ENCODE peak calls at places on chromosomes 1 and 21, in nine cellular contexts. H is stomach; V is gastrocnemius medialis; N is IMR-90; M is A549; I is CD8-positive, alpha-beta T cell; G is tibial artery; S is thoracic aorta; L is PC-9. K is an unnamed sample.

GRCh38 chr1:174742805-174743653 is 256.7 kb upstream of the CACYBP start:
- DNase-seq in V (no peak), I (no peak), M (no peak), L (no peak), S (no peak), G (no peak), H (no peak), N (peak), K (no peak)

GRCh38 chr1:234725177-234726132 is 115.5 kb upstream of the IRF2BP2 start:
- DNase-seq in M (no peak), N (no peak), I (peak), H (peak), G (no peak), S (no peak), L (peak), V (peak), K (peak)

GRCh38 chr1:78061825-78062523 is 16.2 kb downstream of the GIPC2 start:
- DNase-seq in H (no peak), S (no peak), V (no peak), G (no peak), N (peak), M (no peak), L (peak), I (no peak), K (no peak)

GRCh38 chr1:205028954-205029353 is 14.1 kb upstream of the CNTN2 start:
- DNase-seq in H (no peak), N (no peak), L (no peak), S (no peak), I (no peak), V (no peak), M (no peak), G (no peak), K (no peak)

GRCh38 chr1:212979340-212980122 is 29.2 kb downstream of the VASH2 start:
- DNase-seq in G (no peak), I (no peak), L (no peak), N (no peak), S (no peak), H (no peak), V (peak), M (no peak), K (no peak)

GRCh38 chr1:207876129-207876528 is 34.8 kb downstream of the CD34 start:
- DNase-seq in M (no peak), H (no peak), V (no peak), G (no peak), N (no peak), S (no peak), L (no peak), I (no peak), K (no peak)

GRCh38 chr21:34133802-34134201 is 60.4 kb downstream of the MRPS6 start:
- DNase-seq in G (no peak), S (no peak), H (no peak), L (no peak), I (no peak), M (no peak), V (no peak), N (no peak), K (no peak)

GRCh38 chr1:160884579-160884978 is 401 bp downstream of the ITLN1 start:
- DNase-seq in V (no peak), H (no peak), S (no peak), L (no peak), N (no peak), I (no peak), G (no peak), M (no peak), K (no peak)

GRCh38 chr1:161388639-161389038 is 21.0 kb upstream of the CFAP126 start:
- DNase-seq in H (no peak), S (no peak), L (no peak), G (no peak), I (no peak), V (no peak), M (no peak), N (no peak), K (no peak)

GRCh38 chr1:8681317-8681650 is 136.2 kb downstream of the RERE start:
- DNase-seq in L (no peak), H (no peak), M (no peak), I (no peak), V (no peak), S (no peak), G (no peak), N (no peak), K (no peak)

GRCh38 chr21:25721987-25722386 is 12.7 kb downstream of the ATP5PF start:
- DNase-seq in N (no peak), M (no peak), H (no peak), G (no peak), S (no peak), L (no peak), V (no peak), I (no peak), K (no peak)

GRCh38 chr1:106879538-106879937 is 176.9 kb upstream of the PRMT6 start:
- DNase-seq in S (no peak), L (no peak), V (no peak), H (peak), I (no peak), G (no peak), N (no peak), M (no peak), K (peak)

GRCh38 chr1:92446990-92447681 is 39.6 kb downstream of the GFI1 start:
- DNase-seq in G (no peak), I (no peak), V (no peak), N (peak), M (no peak), S (no peak), H (no peak), L (peak), K (no peak)

GRCh38 chr21:14482165-14482564 is 64.0 kb downstream of the SAMSN1 start:
- DNase-seq in M (no peak), S (no peak), G (no peak), V (no peak), I (no peak), L (no peak), H (no peak), N (no peak), K (no peak)

GRCh38 chr21:38913120-38913975 is 107.6 kb downstream of the ETS2 start:
- DNase-seq in H (peak), S (peak), M (peak), V (peak), L (peak), I (no peak), N (peak), G (peak), K (peak)

GRCh38 chr1:240254778-240255291 is 163.2 kb downstream of the FMN2 start:
- DNase-seq in N (no peak), L (no peak), H (no peak), I (peak), M (no peak), G (no peak), V (no peak), S (no peak), K (no peak)

GRCh38 chr1:200253774-200254495 is 155.9 kb downstream of the ZNF281 start:
- DNase-seq in G (no peak), V (no peak), I (no peak), H (no peak), N (peak), L (no peak), M (no peak), S (no peak), K (no peak)

GRCh38 chr1:60281360-60281932 is 207.9 kb upstream of the C1orf87 start:
- DNase-seq in M (peak), H (peak), G (peak), S (peak), V (peak), L (peak), N (peak), I (no peak), K (peak)

GRCh38 chr1:15236226-15237145 is 10.5 kb upstream of the FHAD1 start:
- DNase-seq in V (no peak), L (no peak), S (no peak), M (no peak), N (no peak), I (no peak), G (no peak), H (no peak), K (no peak)

GRCh38 chr1:207316622-207317510 is 4.6 kb upstream of the CD55 start:
- DNase-seq in G (no peak), M (no peak), I (no peak), S (no peak), H (peak), V (no peak), N (peak), L (peak), K (no peak)

GRCh38 chr1:230807029-230807428 is 59.8 kb downstream of the CAPN9 start:
- DNase-seq in G (peak), N (no peak), L (no peak), H (no peak), V (peak), I (no peak), M (no peak), S (peak), K (peak)

GRCh38 chr1:78229344-78229743 is 183.6 kb downstream of the GIPC2 start:
- DNase-seq in H (no peak), I (no peak), S (no peak), G (no peak), N (peak), L (peak), V (peak), M (no peak), K (no peak)

GRCh38 chr21:16870116-16870515 is 642.7 kb upstream of the CXADR start:
- DNase-seq in G (no peak), S (no peak), I (no peak), M (no peak), H (no peak), V (no peak), N (peak), L (no peak), K (no peak)

GRCh38 chr21:39885119-39885848 is 18.0 kb downstream of the PCP4 start:
- DNase-seq in V (no peak), N (no peak), H (no peak), S (no peak), G (peak), I (no peak), L (no peak), M (no peak), K (peak)

GRCh38 chr1:87061742-87062156 is 147.3 kb downstream of the HS2ST1 start:
- DNase-seq in S (no peak), N (peak), I (no peak), G (no peak), L (no peak), H (no peak), V (no peak), M (no peak), K (no peak)

GRCh38 chr1:241998412-241998921 is 431 bp downstream of the MAP1LC3C start:
- DNase-seq in H (peak), M (peak), L (peak), V (peak), N (peak), S (peak), I (peak), G (peak), K (peak)

GRCh38 chr1:152167835-152168534 is 9.0 kb upstream of the RPTN start:
- DNase-seq in M (no peak), H (no peak), I (no peak), N (peak), G (no peak), L (peak), V (no peak), S (no peak), K (no peak)

GRCh38 chr1:209435654-209436566 is 147.6 kb upstream of the CAMK1G start:
- DNase-seq in H (peak), I (no peak), S (no peak), L (peak), G (no peak), M (peak), N (peak), V (peak), K (peak)

GRCh38 chr1:164755674-164756073 is 196.7 kb downstream of the PBX1 start:
- DNase-seq in N (no peak), I (no peak), M (no peak), V (no peak), S (no peak), L (no peak), G (no peak), H (no peak), K (no peak)

GRCh38 chr1:180530501-180530900 is 28.1 kb upstream of the ACBD6 start:
- DNase-seq in I (no peak), M (no peak), H (no peak), N (peak), S (no peak), L (peak), V (no peak), G (no peak), K (no peak)

GRCh38 chr1:184362876-184363275 is 24.0 kb upstream of the C1orf21 start:
- DNase-seq in G (no peak), I (no peak), V (peak), L (no peak), S (no peak), N (peak), H (no peak), M (no peak), K (no peak)

GRCh38 chr1:54437783-54438182 is 31.6 kb upstream of the SSBP3 start:
- DNase-seq in G (no peak), N (no peak), I (no peak), H (no peak), M (no peak), S (no peak), V (no peak), L (no peak), K (no peak)

GRCh38 chr1:234845097-234845660 is 235.2 kb upstream of the IRF2BP2 start:
- DNase-seq in M (no peak), G (no peak), I (peak), N (no peak), H (no peak), S (no peak), V (no peak), L (peak), K (no peak)

GRCh38 chr1:154485106-154485505 is 16.9 kb upstream of the TDRD10 start:
- DNase-seq in M (no peak), G (no peak), I (no peak), L (no peak), N (no peak), S (no peak), H (peak), V (peak), K (peak)

GRCh38 chr1:154479764-154480421 is 22.1 kb upstream of the TDRD10 start:
- DNase-seq in N (peak), G (no peak), V (peak), M (peak), I (no peak), H (peak), S (no peak), L (peak), K (peak)

GRCh38 chr1:154481058-154481457 is 21.0 kb upstream of the TDRD10 start:
- DNase-seq in L (no peak), I (no peak), V (no peak), H (peak), N (no peak), M (no peak), G (no peak), S (no peak), K (no peak)

GRCh38 chr1:154485905-154486304 is 16.1 kb upstream of the TDRD10 start:
- DNase-seq in L (no peak), I (no peak), M (no peak), V (no peak), G (no peak), H (peak), N (no peak), S (no peak), K (no peak)

GRCh38 chr1:154483941-154484803 is 17.8 kb upstream of the TDRD10 start:
- DNase-seq in N (peak), G (no peak), M (no peak), L (peak), S (no peak), H (peak), I (no peak), V (no peak), K (no peak)
- H3K27ac ChIP-seq in N (no peak), G (no peak), M (no peak), L (no peak), S (no peak), H (peak), I (no peak), V (peak), K (peak)

DNA sequence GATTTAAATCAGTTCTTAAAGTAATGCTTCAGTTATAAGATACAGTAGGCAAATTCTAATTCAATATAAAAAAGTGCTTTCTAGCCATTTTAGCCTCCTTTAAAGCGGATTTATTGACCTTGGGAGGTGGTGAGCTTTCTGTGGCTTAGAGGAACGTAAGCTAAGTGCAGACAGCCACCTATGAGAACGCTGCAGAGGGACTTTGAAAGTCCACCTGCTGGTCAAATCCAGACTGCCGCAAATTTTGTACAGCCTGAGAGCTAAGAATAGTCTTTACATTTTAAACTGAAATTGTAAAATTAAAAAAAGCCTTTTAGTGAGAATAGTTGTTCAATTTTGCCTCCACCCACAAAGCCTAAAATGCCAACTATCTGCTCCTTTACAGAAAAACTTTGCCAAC is 67.0 kb upstream of the SSX2IP start:
- DNase-seq in G (no peak), N (no peak), I (no peak), L (no peak), V (no peak), H (no peak), S (no peak), M (no peak), K (no peak)
- TF ChIP-seq CTCF in G (no peak), N (no peak), I (no peak), L (peak), V (no peak), H (no peak), S (no peak), M (no peak), K (peak)

GRCh38 chr21:33112151-33112550 is 42.2 kb downstream of the OLIG1 start:
- DNase-seq in I (no peak), H (no peak), S (no peak), V (no peak), L (no peak), M (no peak), N (no peak), G (no peak), K (no peak)
- H3K27ac ChIP-seq in I (no peak), H (no peak), S (no peak), V (no peak), L (no peak), M (no peak), N (no peak), G (no peak), K (no peak)

DNA sequence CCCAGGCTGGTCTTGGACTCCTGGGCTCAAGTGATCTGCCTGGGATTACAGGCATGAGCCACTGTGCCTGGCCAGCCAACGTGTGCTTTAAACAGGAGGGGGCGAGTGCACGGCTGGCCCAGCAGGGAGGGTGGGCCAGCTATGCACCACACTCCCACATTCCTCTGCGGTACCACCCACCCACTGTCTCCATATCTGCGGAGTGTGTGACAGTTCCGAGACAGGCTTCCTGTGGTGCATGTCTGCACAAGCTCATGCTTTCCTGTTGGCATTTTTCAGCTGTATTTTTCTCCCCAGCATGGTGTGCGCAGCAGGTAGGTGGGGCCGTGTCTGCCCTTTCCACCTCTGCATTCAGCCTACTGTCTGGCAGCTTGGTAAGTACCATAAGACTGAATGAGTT is 183.3 kb downstream of the AJAP1 start:
- DNase-seq in N (no peak), M (no peak), L (no peak), S (no peak), I (no peak), G (no peak), H (no peak), V (no peak), K (no peak)
- TF ChIP-seq CTCF in N (no peak), M (no peak), L (no peak), S (no peak), I (no peak), G (no peak), H (no peak), V (no peak), K (no peak)

GRCh38 chr1:179151908-179152682 is 70.2 kb downstream of the TOR3A start:
- DNase-seq in L (no peak), V (no peak), G (no peak), M (no peak), N (no peak), S (no peak), H (no peak), I (no peak), K (no peak)
- H3K27ac ChIP-seq in L (peak), V (no peak), G (no peak), M (peak), N (no peak), S (no peak), H (peak), I (no peak), K (no peak)

GRCh38 chr1:185733818-185734709 is at the start of gene HMCN1:
- DNase-seq in M (peak), I (no peak), L (no peak), S (peak), N (peak), V (peak), H (peak), G (peak), K (peak)
- TF ChIP-seq CTCF in M (peak), I (no peak), L (no peak), S (no peak), N (peak), V (peak), H (no peak), G (peak), K (peak)